ENCODE peak calls at places on chromosomes 6 and 20, in eight cellular contexts. Z, V, J, G, P, C, E and Y are unnamed samples.

GRCh38 chr6:54053893-54054391 is 57.3 kb upstream of the MLIP start:
- DNase-seq in Z (peak; percentile 46), V (peak; percentile 52), J (peak; percentile 98), G (peak; percentile 76), P (peak; percentile 68), C (no peak), E (no peak), Y (peak; percentile 74)

GRCh38 chr6:168157272-168158007 is 78.4 kb upstream of the FRMD1 start:
- DNase-seq in Z (no peak), V (no peak), J (peak; percentile 88), G (no peak), P (peak; percentile 29), C (no peak), E (no peak), Y (peak; percentile 69)

GRCh38 chr6:3752538-3753227 is 1.2 kb upstream of the PXDC1 start:
- DNase-seq in Z (no peak), V (no peak), J (no peak), G (no peak), P (no peak), C (no peak), E (peak; percentile 52), Y (no peak)

GRCh38 chr20:35286077-35286898 is 1.7 kb upstream of the EIF6 start:
- DNase-seq in Z (no peak), V (no peak), J (no peak), G (no peak), P (peak; percentile 54), C (peak; percentile 96), E (no peak), Y (no peak)

GRCh38 chr6:52534966-52535390 is 41.9 kb downstream of the TRAM2 start:
- DNase-seq in Z (no peak), V (no peak), J (no peak), G (no peak), P (no peak), C (no peak), E (no peak), Y (no peak)

GRCh38 chr6:87846446-87846845 is 144.4 kb upstream of the AKIRIN2 start:
- DNase-seq in Z (no peak), V (no peak), J (no peak), G (no peak), P (no peak), C (no peak), E (no peak), Y (no peak)

GRCh38 chr6:36927114-36927513 is 27.4 kb upstream of the PI16 start:
- DNase-seq in Z (no peak), V (no peak), J (no peak), G (no peak), P (no peak), C (no peak), E (no peak), Y (no peak)

GRCh38 chr6:169160855-169161560 is 92.6 kb downstream of the THBS2 start:
- DNase-seq in Z (no peak), V (no peak), J (no peak), G (no peak), P (no peak), C (no peak), E (no peak), Y (no peak)

GRCh38 chr6:167968091-167968490 is 29.4 kb upstream of the KIF25 start:
- DNase-seq in Z (no peak), V (no peak), J (no peak), G (peak; percentile 11), P (peak; percentile 73), C (peak; percentile 81), E (peak; percentile 55), Y (no peak)

GRCh38 chr6:166433096-166433495 is 50.4 kb upstream of the MPC1 start:
- DNase-seq in Z (no peak), V (no peak), J (no peak), G (no peak), P (no peak), C (no peak), E (no peak), Y (no peak)

GRCh38 chr6:122652431-122652830 is 42.2 kb downstream of the PKIB start:
- DNase-seq in Z (no peak), V (no peak), J (peak; percentile 36), G (no peak), P (no peak), C (peak; percentile 9), E (no peak), Y (no peak)